ENCODE peak calls at places on chromosomes 1 and 21, in five cellular contexts. K is kidney tubule cell, F is uterus, T is NCI-H774, Y is amniotic stem cell. Q is an unnamed sample.

GRCh38 chr21:41137889-41138288 is 30.1 kb upstream of the BACE2 start:
- DNase-seq in F (no peak), K (no peak), T (no peak), Y (no peak), Q (no peak)

GRCh38 chr1:192763756-192764155 is 45.1 kb upstream of the RGS2 start:
- DNase-seq in Y (peak), T (no peak), K (no peak), F (no peak), Q (no peak)

GRCh38 chr1:44030606-44031050 is 634 bp downstream of the SLC6A9 start:
- DNase-seq in F (peak), T (no peak), Y (no peak), K (no peak), Q (peak)

GRCh38 chr1:219927956-219928790 is at the start of gene SLC30A10:
- DNase-seq in Y (no peak), F (no peak), T (no peak), K (peak), Q (peak)

GRCh38 chr1:204599596-204599995 is 83.4 kb downstream of the MDM4 start:
- DNase-seq in K (no peak), F (no peak), Y (no peak), T (no peak), Q (peak)

GRCh38 chr1:156246762-156247459 is 945 bp downstream of the PAQR6 start:
- DNase-seq in T (no peak), K (no peak), F (peak), Y (no peak), Q (no peak)

GRCh38 chr1:3886691-3887090 is 13.4 kb downstream of the C1orf174 start:
- DNase-seq in Y (no peak), F (no peak), T (no peak), K (no peak), Q (no peak)

GRCh38 chr21:37072239-37072987 is 458 bp downstream of the PIGP start:
- DNase-seq in K (peak), Y (peak), F (peak), T (peak), Q (peak)

GRCh38 chr21:32595431-32595830 is 10.1 kb upstream of the TCP10L start:
- DNase-seq in F (no peak), Y (no peak), T (no peak), K (no peak), Q (no peak)

GRCh38 chr1:114122891-114123621 is 30.6 kb downstream of the SYT6 start:
- DNase-seq in K (peak), Y (no peak), T (no peak), F (no peak), Q (peak)

GRCh38 chr1:208209286-208209685 is 34.9 kb downstream of the PLXNA2 start:
- DNase-seq in F (no peak), T (no peak), K (no peak), Y (no peak), Q (peak)

GRCh38 chr21:46295996-46296752 is 10.0 kb downstream of the YBEY start:
- DNase-seq in K (peak), T (peak), Y (no peak), F (peak), Q (no peak)

GRCh38 chr1:108691128-108691885 is 803 bp upstream of the PRPF38B start:
- DNase-seq in K (peak), Y (no peak), F (no peak), T (no peak), Q (no peak)

GRCh38 chr1:59057211-59057694 is 239.6 kb upstream of the FGGY start:
- DNase-seq in Y (peak), K (peak), F (peak), T (peak), Q (peak)

GRCh38 chr1:94068096-94068830 is 52.7 kb downstream of the ABCA4 start:
- DNase-seq in Y (no peak), F (no peak), T (no peak), K (peak), Q (peak)

Q was measured in epithelial cell of esophagus.